ENCODE peak calls at places on chromosomes 5 and 9, in ten cellular contexts. I is H1, H is lower leg skin, Z is A549, E is heart left ventricle, J is ovary, P is H54, G is NB4, K is body of pancreas, X is breast epithelium. L is an unnamed sample.

GRCh38 chr9:134061019-134061687 is 6.7 kb downstream of the BRD3 start:
- DNase-seq in I (no peak), H (peak), Z (no peak), E (no peak), J (no peak), P (no peak), G (no peak), K (no peak), X (no peak), L (no peak)

GRCh38 chr5:125894383-125894782 is 528.8 kb upstream of the GRAMD2B start:
- DNase-seq in I (no peak), H (no peak), Z (no peak), E (peak), J (no peak), P (no peak), G (no peak), K (no peak), X (no peak), L (no peak)

GRCh38 chr9:127395491-127396252 is 1.3 kb upstream of the SLC2A8 start:
- DNase-seq in I (no peak), H (peak), Z (no peak), E (no peak), J (no peak), P (no peak), G (peak), K (no peak), X (no peak), L (no peak)

GRCh38 chr5:143977891-143978448 is 166.0 kb downstream of the HMHB1 start:
- DNase-seq in I (no peak), H (no peak), Z (peak), E (no peak), J (no peak), P (no peak), G (no peak), K (no peak), X (no peak), L (no peak)

GRCh38 chr5:53211799-53212198 is 102.2 kb upstream of the MOCS2 start:
- DNase-seq in I (no peak), H (no peak), Z (no peak), E (no peak), J (no peak), P (peak), G (peak), K (no peak), X (no peak), L (no peak)

GRCh38 chr5:154524846-154525245 is 46.8 kb upstream of the HAND1 start:
- DNase-seq in I (no peak), H (no peak), Z (no peak), E (no peak), J (no peak), P (no peak), G (no peak), K (no peak), X (no peak), L (no peak)

GRCh38 chr9:38160613-38161215 is 91.7 kb upstream of the SHB start:
- DNase-seq in I (no peak), H (no peak), Z (peak), E (peak), J (peak), P (peak), G (peak), K (peak), X (no peak), L (peak)

GRCh38 chr5:174618589-174618988 is 105.8 kb upstream of the MSX2 start:
- DNase-seq in I (no peak), H (no peak), Z (no peak), E (no peak), J (no peak), P (no peak), G (no peak), K (no peak), X (no peak), L (no peak)

GRCh38 chr5:177183142-177183541 is 49.6 kb downstream of the NSD1 start:
- DNase-seq in I (no peak), H (no peak), Z (no peak), E (no peak), J (no peak), P (no peak), G (no peak), K (no peak), X (no peak), L (no peak)

GRCh38 chr5:112049738-112050137 is 292.7 kb upstream of the NREP start:
- DNase-seq in I (no peak), H (peak), Z (no peak), E (no peak), J (no peak), P (no peak), G (no peak), K (no peak), X (no peak), L (no peak)

GRCh38 chr5:6729400-6730310 is 16.4 kb downstream of the TENT4A start:
- DNase-seq in I (no peak), H (no peak), Z (no peak), E (no peak), J (no peak), P (no peak), G (no peak), K (peak), X (no peak), L (no peak)

GRCh38 chr5:132829742-132830435 is 558 bp downstream of the SHROOM1 start:
- DNase-seq in I (no peak), H (peak), Z (peak), E (peak), J (peak), P (peak), G (peak), K (peak), X (peak), L (peak)

GRCh38 chr5:144183254-144183889 is 12.7 kb downstream of the KCTD16 start:
- DNase-seq in I (no peak), H (no peak), Z (peak), E (no peak), J (no peak), P (no peak), G (peak), K (no peak), X (no peak), L (no peak)

GRCh38 chr9:64773491-64773931 is 511.5 kb downstream of the FOXD4L5 start:
- DNase-seq in I (no peak), H (peak), Z (no peak), E (no peak), J (no peak), P (no peak), G (peak), K (no peak), X (no peak), L (no peak)

GRCh38 chr5:127298036-127298429 is 7.4 kb downstream of the MEGF10 start:
- DNase-seq in I (no peak), H (no peak), Z (no peak), E (no peak), J (no peak), P (no peak), G (no peak), K (no peak), X (no peak), L (no peak)

GRCh38 chr5:168681556-168682183 is 102.5 kb upstream of the PANK3 start:
- DNase-seq in I (no peak), H (no peak), Z (no peak), E (peak), J (peak), P (no peak), G (no peak), K (peak), X (no peak), L (no peak)

GRCh38 chr9:132011896-132012295 is 67.8 kb downstream of the MED27 start:
- DNase-seq in I (no peak), H (no peak), Z (no peak), E (no peak), J (no peak), P (no peak), G (no peak), K (no peak), X (no peak), L (no peak)

GRCh38 chr5:147382776-147383175 is 127.1 kb downstream of the DPYSL3 start:
- DNase-seq in I (no peak), H (no peak), Z (no peak), E (no peak), J (no peak), P (no peak), G (no peak), K (no peak), X (no peak), L (no peak)

GRCh38 chr9:113274474-113275146 is 762 bp downstream of the CDC26 start:
- DNase-seq in I (no peak), H (no peak), Z (peak), E (no peak), J (no peak), P (peak), G (peak), K (peak), X (no peak), L (no peak)

GRCh38 chr9:90379771-90380170 is 262.9 kb downstream of the DIRAS2 start:
- DNase-seq in I (no peak), H (no peak), Z (no peak), E (no peak), J (no peak), P (no peak), G (no peak), K (no peak), X (no peak), L (no peak)

GRCh38 chr5:170080217-170080616 is 25.5 kb upstream of the FOXI1 start:
- DNase-seq in I (no peak), H (peak), Z (no peak), E (no peak), J (no peak), P (no peak), G (no peak), K (no peak), X (no peak), L (no peak)
- TF ChIP-seq POLR2A in I (no peak), H (no peak), Z (no peak), E (no peak), J (no peak), P (no peak), G (no peak), K (no peak), X (no peak), L (no peak)

GRCh38 chr9:78783743-78784142 is 486.8 kb downstream of the PSAT1 start:
- DNase-seq in I (no peak), H (no peak), Z (peak), E (no peak), J (no peak), P (no peak), G (peak), K (no peak), X (no peak), L (no peak)
- TF ChIP-seq POLR2A in I (no peak), H (no peak), Z (no peak), E (no peak), J (no peak), P (no peak), G (no peak), K (no peak), X (no peak), L (no peak)

DNA sequence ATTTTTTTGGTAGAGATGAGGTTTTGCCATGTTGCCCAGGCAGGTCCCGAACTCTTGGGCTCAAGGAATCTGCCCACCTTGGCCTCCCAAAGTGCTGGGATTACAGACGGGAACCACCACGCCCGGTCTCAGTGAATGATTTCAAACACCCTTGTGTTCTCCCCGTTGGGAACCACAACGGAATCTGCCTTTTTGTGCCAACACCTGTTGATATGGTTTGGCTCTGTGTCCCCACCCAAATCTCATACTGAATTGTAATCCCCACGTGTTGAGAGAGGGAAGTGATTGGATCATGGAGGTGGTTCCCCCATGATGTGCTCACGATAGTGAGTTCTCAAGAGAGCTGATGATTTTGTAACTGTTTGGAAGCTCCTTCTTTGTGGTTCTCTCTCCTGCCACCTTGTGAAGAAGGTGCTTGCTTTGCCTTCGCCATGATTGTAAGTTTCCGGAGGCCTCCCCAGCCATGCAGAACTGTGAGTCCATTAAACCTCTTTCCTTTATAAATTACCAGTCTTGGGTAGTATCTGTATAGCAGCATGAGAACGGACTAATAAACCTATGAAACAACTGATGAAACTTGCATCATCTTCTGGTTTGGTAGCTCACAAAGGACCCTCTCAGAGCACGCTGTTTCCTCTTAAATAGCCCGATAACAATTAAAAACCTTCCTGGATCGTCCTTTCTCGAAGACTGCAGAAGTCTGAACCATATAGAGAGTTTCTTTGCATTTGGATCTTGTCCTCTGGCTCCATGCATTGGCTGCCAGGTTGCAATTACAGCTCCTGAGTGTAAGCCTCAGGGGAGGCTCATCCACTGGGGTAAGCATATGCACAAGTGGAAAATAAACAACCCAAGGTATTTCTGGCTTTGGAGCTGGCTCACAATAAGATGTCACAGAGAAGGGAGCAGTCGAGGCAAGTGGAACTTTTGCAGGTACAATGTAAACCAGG is 91.5 kb downstream of the SPRY4 start:
- DNase-seq in I (no peak), H (no peak), Z (no peak), E (no peak), J (no peak), P (no peak), G (no peak), K (no peak), X (no peak), L (no peak)
- TF ChIP-seq POLR2A in I (no peak), H (no peak), Z (no peak), E (no peak), J (no peak), P (no peak), G (no peak), K (no peak), X (no peak), L (no peak)

DNA sequence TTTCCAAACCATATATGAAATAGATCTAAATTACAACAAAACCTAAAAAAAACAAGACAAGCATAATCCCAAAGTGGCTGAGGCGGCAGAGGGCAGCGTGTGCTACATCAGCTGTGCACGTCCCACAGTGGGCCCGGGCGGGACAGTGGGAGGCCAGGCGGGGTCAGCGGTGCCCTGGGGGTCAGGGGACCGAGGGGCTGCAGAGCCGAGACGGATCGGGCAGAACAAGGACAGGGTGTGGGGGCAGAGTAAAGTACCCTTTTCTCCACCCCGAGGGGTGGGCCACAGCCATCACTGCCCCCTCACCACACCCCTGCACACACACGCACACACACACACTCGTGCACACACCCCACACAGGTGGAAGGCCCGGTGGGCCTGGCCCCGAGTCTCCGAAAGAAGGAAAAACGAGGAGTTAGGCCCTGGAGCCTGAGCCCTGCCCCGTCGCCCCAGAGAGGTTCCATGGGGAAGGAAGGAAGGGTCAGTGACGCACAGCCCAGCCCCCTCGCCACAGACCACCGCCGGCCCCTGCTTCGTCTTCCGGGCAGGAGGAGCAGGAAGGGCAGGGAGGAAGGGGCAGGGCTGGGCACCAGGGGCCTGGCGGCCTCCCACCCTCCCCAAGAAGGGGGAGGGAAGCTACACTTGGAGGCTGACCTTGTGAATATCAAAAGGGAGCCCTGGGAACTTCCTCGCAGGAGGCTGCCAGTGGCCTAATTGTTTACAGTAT is 49.6 kb upstream of the UBAC1 start:
- DNase-seq in I (no peak), H (no peak), Z (no peak), E (peak), J (no peak), P (no peak), G (no peak), K (no peak), X (no peak), L (no peak)
- TF ChIP-seq POLR2A in I (no peak), H (no peak), Z (no peak), E (no peak), J (no peak), P (no peak), G (no peak), K (no peak), X (no peak), L (no peak)

GRCh38 chr9:130444565-130445221 is at the start of gene ASS1:
- DNase-seq in I (no peak), H (peak), Z (no peak), E (peak), J (peak), P (no peak), G (peak), K (peak), X (peak), L (peak)
- TF ChIP-seq POLR2A in I (no peak), H (no peak), Z (no peak), E (peak), J (peak), P (no peak), G (peak), K (peak), X (no peak), L (peak)

L was measured in gastrocnemius medialis.